ENCODE peak calls at places on chromosomes 6 and 20, in four cellular contexts. One of them, this sample, is unnamed. For H3K9me3, the result is how much of the 10 kb centered on the place peaks cover.

GRCh38 chr6:28980797-28981390 is 24.2 kb downstream of the ZNF311 start:
- DNase-seq in T-helper 17 cell: no peak
- DNase-seq in H1: no peak
- DNase-seq in lung: peak
- DNase-seq in this sample: no peak

GRCh38 chr20:41048475-41049242 is 20.0 kb downstream of the TOP1 start:
- DNase-seq in T-helper 17 cell: no peak
- DNase-seq in H1: no peak
- DNase-seq in lung: no peak
- DNase-seq in this sample: no peak

GRCh38 chr6:107128577-107128976 is 13.3 kb upstream of the BEND3 start:
- DNase-seq in T-helper 17 cell: no peak
- DNase-seq in lung: no peak
- DNase-seq in H1: no peak
- DNase-seq in this sample: no peak

GRCh38 chr20:44461142-44461802 is 14.4 kb upstream of the TTPAL start:
- DNase-seq in lung: no peak
- DNase-seq in H1: no peak
- DNase-seq in T-helper 17 cell: no peak
- DNase-seq in this sample: no peak

GRCh38 chr6:13268914-13269532 is 59.3 kb downstream of the TBC1D7 start:
- DNase-seq in T-helper 17 cell: no peak
- DNase-seq in H1: no peak
- DNase-seq in lung: no peak
- DNase-seq in this sample: no peak

GRCh38 chr6:47727391-47727790 is 29.0 kb downstream of the ADGRF4 start:
- DNase-seq in T-helper 17 cell: no peak
- DNase-seq in lung: no peak
- DNase-seq in H1: no peak
- DNase-seq in this sample: no peak

GRCh38 chr20:49877254-49877990 is 37.9 kb downstream of the SPATA2 start:
- DNase-seq in lung: no peak
- DNase-seq in T-helper 17 cell: no peak
- DNase-seq in H1: no peak
- DNase-seq in this sample: no peak

GRCh38 chr6:137303436-137303835 is 84.3 kb upstream of the IFNGR1 start:
- DNase-seq in lung: no peak
- DNase-seq in H1: no peak
- DNase-seq in T-helper 17 cell: no peak
- DNase-seq in this sample: no peak

GRCh38 chr20:23727016-23727415 is 23.7 kb downstream of the CST1 start:
- DNase-seq in H1: no peak
- DNase-seq in T-helper 17 cell: no peak
- DNase-seq in lung: no peak
- DNase-seq in this sample: peak

GRCh38 chr6:137261393-137262154 is 42.4 kb upstream of the IFNGR1 start:
- DNase-seq in H1: no peak
- DNase-seq in T-helper 17 cell: no peak
- DNase-seq in lung: no peak
- DNase-seq in this sample: no peak

GRCh38 chr6:56399672-56400263 is 152.4 kb upstream of the COL21A1 start:
- DNase-seq in lung: no peak
- DNase-seq in H1: no peak
- DNase-seq in T-helper 17 cell: no peak
- DNase-seq in this sample: no peak

GRCh38 chr20:571754-572331 is 28.3 kb upstream of the CSNK2A1 start:
- DNase-seq in H1: no peak
- DNase-seq in T-helper 17 cell: no peak
- DNase-seq in lung: peak
- DNase-seq in this sample: no peak

GRCh38 chr6:105135056-105135455 is 44.8 kb downstream of the POPDC3 start:
- DNase-seq in lung: no peak
- DNase-seq in H1: no peak
- DNase-seq in T-helper 17 cell: no peak
- DNase-seq in this sample: no peak

GRCh38 chr6:125075741-125076481 is 77.7 kb upstream of the TPD52L1 start:
- DNase-seq in lung: no peak
- DNase-seq in H1: no peak
- DNase-seq in T-helper 17 cell: no peak
- DNase-seq in this sample: no peak

GRCh38 chr20:11080776-11081406 is 407.1 kb upstream of the JAG1 start:
- DNase-seq in T-helper 17 cell: no peak
- DNase-seq in H1: no peak
- DNase-seq in lung: no peak
- DNase-seq in this sample: no peak

GRCh38 chr6:134619789-134620188 is 301.9 kb upstream of the SGK1 start:
- DNase-seq in H1: no peak
- DNase-seq in T-helper 17 cell: no peak
- DNase-seq in lung: no peak
- DNase-seq in this sample: no peak

GRCh38 chr20:3677733-3678132 is 4.1 kb downstream of the ADAM33 start:
- DNase-seq in T-helper 17 cell: no peak
- DNase-seq in lung: no peak
- DNase-seq in H1: no peak
- DNase-seq in this sample: no peak

GRCh38 chr20:32966881-32967781 is 37.1 kb downstream of the SUN5 start:
- DNase-seq in lung: peak
- DNase-seq in H1: no peak
- DNase-seq in T-helper 17 cell: peak
- DNase-seq in this sample: peak

GRCh38 chr6:112330071-112330876 is 16.9 kb upstream of the RFPL4B start:
- DNase-seq in H1: no peak
- DNase-seq in T-helper 17 cell: no peak
- DNase-seq in lung: no peak
- DNase-seq in this sample: no peak
- H3K9me3 ChIP-seq in H1: under half
- H3K9me3 ChIP-seq in T-helper 17 cell: under half
- H3K9me3 ChIP-seq in lung: under half
- H3K9me3 ChIP-seq in this sample: under half

GRCh38 chr20:60952861-60953260 is 299.2 kb upstream of the CDH4 start:
- DNase-seq in lung: no peak
- DNase-seq in H1: no peak
- DNase-seq in T-helper 17 cell: no peak
- DNase-seq in this sample: no peak

GRCh38 chr20:60956194-60956593 is 295.9 kb upstream of the CDH4 start:
- DNase-seq in lung: no peak
- DNase-seq in T-helper 17 cell: no peak
- DNase-seq in H1: no peak
- DNase-seq in this sample: no peak

GRCh38 chr20:60955687-60956086 is 296.4 kb upstream of the CDH4 start:
- DNase-seq in lung: no peak
- DNase-seq in T-helper 17 cell: no peak
- DNase-seq in H1: no peak
- DNase-seq in this sample: no peak

GRCh38 chr20:60950547-60950946 is 301.5 kb upstream of the CDH4 start:
- DNase-seq in lung: no peak
- DNase-seq in H1: no peak
- DNase-seq in T-helper 17 cell: no peak
- DNase-seq in this sample: no peak

DNA sequence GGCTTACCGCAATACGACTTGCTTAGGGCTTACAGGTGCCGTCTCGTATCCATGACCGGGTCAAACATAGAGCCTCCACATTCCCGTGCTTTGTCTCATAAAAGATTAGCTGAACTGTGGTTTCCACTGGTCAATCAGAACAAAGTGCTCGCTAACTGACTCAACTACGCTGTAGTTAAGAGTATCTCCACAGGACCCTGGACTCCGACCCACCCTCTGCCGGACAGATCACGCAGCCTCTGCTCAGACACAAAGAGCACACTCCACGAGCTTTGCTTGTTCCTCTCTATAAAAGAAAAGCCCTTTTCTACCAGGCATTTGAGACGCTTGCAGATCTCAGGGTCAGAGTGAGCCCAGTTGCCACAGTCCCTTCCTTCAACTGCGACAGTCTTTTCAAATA is 298.8 kb upstream of the CDH4 start:
- DNase-seq in H1: no peak
- DNase-seq in T-helper 17 cell: no peak
- DNase-seq in lung: no peak
- DNase-seq in this sample: no peak
- H3K9me3 ChIP-seq in H1: under half
- H3K9me3 ChIP-seq in T-helper 17 cell: under half
- H3K9me3 ChIP-seq in lung: under half
- H3K9me3 ChIP-seq in this sample: under half

DNA sequence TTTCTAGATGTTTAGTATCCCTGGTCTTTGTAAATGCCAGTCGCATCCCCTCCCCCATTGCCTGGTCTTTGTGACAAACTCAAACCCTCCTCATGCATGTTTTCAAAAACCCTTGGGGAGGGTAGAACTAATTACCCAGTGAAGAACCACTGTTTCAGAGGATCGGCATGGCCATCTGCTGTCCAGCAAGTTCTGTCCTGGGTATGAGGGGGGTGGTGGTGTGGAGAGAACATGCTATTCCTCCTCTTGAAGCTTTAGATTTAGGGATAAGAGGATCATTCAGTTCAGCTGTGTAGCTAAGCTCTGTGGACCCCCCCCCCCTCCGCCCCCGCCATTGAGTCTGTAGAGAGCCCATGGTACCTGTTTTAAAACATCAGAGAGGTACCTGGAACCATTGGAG is 5.6 kb downstream of the BRPF3 start:
- DNase-seq in H1: no peak
- DNase-seq in lung: no peak
- DNase-seq in T-helper 17 cell: no peak
- DNase-seq in this sample: no peak
- H3K9me3 ChIP-seq in H1: under half
- H3K9me3 ChIP-seq in lung: under half
- H3K9me3 ChIP-seq in T-helper 17 cell: under half
- H3K9me3 ChIP-seq in this sample: under half

GRCh38 chr6:1984346-1984994 is 260.9 kb downstream of the GMDS start:
- DNase-seq in T-helper 17 cell: no peak
- DNase-seq in H1: no peak
- DNase-seq in lung: no peak
- DNase-seq in this sample: no peak
- H3K9me3 ChIP-seq in T-helper 17 cell: under half
- H3K9me3 ChIP-seq in H1: under half
- H3K9me3 ChIP-seq in lung: under half
- H3K9me3 ChIP-seq in this sample: under half

GRCh38 chr6:80872194-80872950 is 765.9 kb downstream of the BCKDHB start:
- DNase-seq in T-helper 17 cell: no peak
- DNase-seq in lung: no peak
- DNase-seq in H1: no peak
- DNase-seq in this sample: no peak

GRCh38 chr6:80872951-80873308 is 766.5 kb downstream of the BCKDHB start:
- DNase-seq in H1: no peak
- DNase-seq in lung: no peak
- DNase-seq in T-helper 17 cell: no peak
- DNase-seq in this sample: no peak
- H3K9me3 ChIP-seq in H1: under half
- H3K9me3 ChIP-seq in lung: under half
- H3K9me3 ChIP-seq in T-helper 17 cell: under half
- H3K9me3 ChIP-seq in this sample: under half

DNA sequence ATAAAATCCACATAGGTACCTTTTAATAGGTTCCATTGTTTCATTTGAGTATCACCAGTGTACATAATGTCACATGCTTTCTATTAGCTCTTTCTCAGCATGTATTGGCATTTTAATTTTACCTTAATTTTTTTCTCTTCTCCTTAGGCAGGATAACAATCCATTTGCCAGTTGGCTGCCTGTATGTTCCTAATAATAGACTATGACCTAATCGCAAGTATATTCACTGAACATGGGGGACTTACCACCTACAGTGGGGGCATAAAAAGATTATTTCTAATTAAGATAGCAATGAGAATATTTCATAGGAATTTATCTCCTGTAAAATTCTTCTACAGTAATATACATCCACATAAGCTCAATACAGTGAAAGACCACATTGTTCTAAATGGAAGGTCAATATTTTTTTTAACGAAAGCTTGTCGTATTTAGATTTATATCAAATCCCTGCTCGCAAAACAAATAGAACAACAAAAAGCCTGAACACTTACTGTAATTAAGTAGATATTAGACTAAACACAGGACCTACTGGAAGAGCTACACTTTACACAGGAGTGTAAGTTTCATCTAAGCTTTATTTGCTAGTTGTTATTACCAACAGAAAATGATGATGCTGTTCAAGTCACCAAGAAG is 76.4 kb downstream of the OGFRL1 start:
- DNase-seq in T-helper 17 cell: no peak
- DNase-seq in H1: no peak
- DNase-seq in lung: no peak
- DNase-seq in this sample: no peak
- H3K9me3 ChIP-seq in T-helper 17 cell: under half
- H3K9me3 ChIP-seq in H1: under half
- H3K9me3 ChIP-seq in lung: under half
- H3K9me3 ChIP-seq in this sample: under half

GRCh38 chr20:56032251-56032650 is 26.9 kb upstream of the CBLN4 start:
- DNase-seq in H1: no peak
- DNase-seq in T-helper 17 cell: no peak
- DNase-seq in lung: no peak
- DNase-seq in this sample: no peak
- H3K9me3 ChIP-seq in H1: half or more
- H3K9me3 ChIP-seq in T-helper 17 cell: under half
- H3K9me3 ChIP-seq in lung: under half
- H3K9me3 ChIP-seq in this sample: under half

DNA sequence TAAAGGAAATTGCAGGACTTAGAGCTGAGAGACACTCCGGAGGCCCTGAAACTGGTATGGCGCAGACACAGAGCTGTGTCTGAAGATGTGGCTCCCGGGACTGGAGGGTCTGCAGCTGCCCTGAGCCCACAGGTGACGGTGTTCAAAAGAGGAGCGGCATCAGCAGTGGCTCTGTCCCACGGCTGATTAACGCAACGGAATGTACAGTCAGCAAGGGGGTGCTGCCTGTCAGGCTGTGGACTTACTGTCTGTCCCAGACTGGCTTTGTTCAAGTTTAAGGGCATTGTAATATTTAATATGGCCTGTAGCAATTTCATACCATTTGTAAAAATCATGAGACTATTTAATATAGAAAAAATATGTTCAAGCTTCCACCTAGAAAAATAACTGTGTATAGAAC is 228.0 kb upstream of the TAB2 start:
- DNase-seq in H1: no peak
- DNase-seq in lung: no peak
- DNase-seq in T-helper 17 cell: no peak
- DNase-seq in this sample: no peak
- H3K9me3 ChIP-seq in H1: under half
- H3K9me3 ChIP-seq in lung: under half
- H3K9me3 ChIP-seq in T-helper 17 cell: under half
- H3K9me3 ChIP-seq in this sample: under half

GRCh38 chr20:25084616-25085187 is 2.8 kb upstream of the VSX1 start:
- DNase-seq in lung: peak
- DNase-seq in H1: no peak
- DNase-seq in T-helper 17 cell: no peak
- DNase-seq in this sample: peak
- H3K9me3 ChIP-seq in lung: under half
- H3K9me3 ChIP-seq in H1: under half
- H3K9me3 ChIP-seq in T-helper 17 cell: under half
- H3K9me3 ChIP-seq in this sample: under half

GRCh38 chr20:39880890-39881289 is 808.1 kb downstream of the MAFB start:
- DNase-seq in T-helper 17 cell: no peak
- DNase-seq in lung: no peak
- DNase-seq in H1: peak
- DNase-seq in this sample: no peak
- H3K9me3 ChIP-seq in T-helper 17 cell: under half
- H3K9me3 ChIP-seq in lung: under half
- H3K9me3 ChIP-seq in H1: under half
- H3K9me3 ChIP-seq in this sample: under half